ENCODE peak calls at places on chromosomes 11 and 22, in four cellular contexts. U, O, S and V are unnamed samples.

GRCh38 chr11:122395282-122395681 is 260.2 kb upstream of the UBASH3B start:
- DNase-seq in U (no peak), O (no peak), S (no peak), V (no peak)

GRCh38 chr22:44965171-44965570 is 44.6 kb downstream of the PHF21B start:
- DNase-seq in U (no peak), O (no peak), S (no peak), V (no peak)

GRCh38 chr11:125281831-125282595 is 117.5 kb downstream of the PKNOX2 start:
- DNase-seq in U (no peak), O (no peak), S (no peak), V (no peak)

GRCh38 chr11:47973173-47973572 is 7.2 kb upstream of the PTPRJ start:
- DNase-seq in U (no peak), O (no peak), S (no peak), V (no peak)

GRCh38 chr22:50401907-50402306 is 58.8 kb downstream of the PPP6R2 start:
- DNase-seq in U (no peak), O (no peak), S (no peak), V (no peak)

GRCh38 chr11:1963864-1964263 is 16.7 kb downstream of the MRPL23 start:
- DNase-seq in U (no peak), O (peak; percentile 3), S (no peak), V (no peak)

GRCh38 chr11:61145228-61146005 is 15.8 kb downstream of the VPS37C start:
- DNase-seq in U (no peak), O (peak; percentile 5), S (no peak), V (no peak)

GRCh38 chr11:61907282-61907681 is 10.1 kb downstream of the RAB3IL1 start:
- DNase-seq in U (peak; percentile 7), O (no peak), S (no peak), V (no peak)

GRCh38 chr22:22397292-22397870 is 111.2 kb downstream of the ZNF280B start:
- DNase-seq in U (peak; percentile 33), O (no peak), S (peak; percentile 73), V (no peak)

GRCh38 chr11:4863893-4864292 is 14.9 kb upstream of the OR51S1 start:
- DNase-seq in U (no peak), O (no peak), S (no peak), V (no peak)

GRCh38 chr11:109845437-109845836 is 247.8 kb upstream of the ZC3H12C start:
- DNase-seq in U (peak; percentile 18), O (peak; percentile 18), S (no peak), V (no peak)

GRCh38 chr11:65593518-65594414 is 1.8 kb downstream of the KCNK7 start:
- DNase-seq in U (no peak), O (peak; percentile 34), S (no peak), V (no peak)

GRCh38 chr11:65645710-65646109 is 7.8 kb downstream of the SIPA1 start:
- DNase-seq in U (no peak), O (no peak), S (no peak), V (no peak)

GRCh38 chr11:12724301-12725046 is 50.3 kb downstream of the TEAD1 start:
- DNase-seq in U (peak; percentile 60), O (peak; percentile 80), S (peak; percentile 64), V (peak; percentile 25)

GRCh38 chr22:38127869-38128268 is 17.4 kb upstream of the BAIAP2L2 start:
- DNase-seq in U (no peak), O (no peak), S (no peak), V (no peak)

GRCh38 chr22:48824673-48825651 is 1002.7 kb downstream of the BRD1 start:
- DNase-seq in U (no peak), O (no peak), S (no peak), V (no peak)

GRCh38 chr22:46635756-46636155 is 15.6 kb downstream of the GRAMD4 start:
- DNase-seq in U (no peak), O (no peak), S (no peak), V (no peak)

GRCh38 chr11:79152511-79152910 is 288.3 kb downstream of the TENM4 start:
- DNase-seq in U (no peak), O (no peak), S (no peak), V (no peak)

GRCh38 chr11:911031-911889 is 650 bp upstream of the CHID1 start:
- DNase-seq in U (peak; percentile 64), O (peak; percentile 44), S (no peak), V (peak; percentile 31)

GRCh38 chr22:28984482-28985158 is 77.0 kb downstream of the C22orf31 start:
- DNase-seq in U (no peak), O (no peak), S (no peak), V (no peak)

GRCh38 chr22:43643362-43643761 is 168.7 kb downstream of the EFCAB6 start:
- DNase-seq in U (no peak), O (no peak), S (no peak), V (no peak)

GRCh38 chr11:58574851-58575250 is 805 bp downstream of the LPXN start:
- DNase-seq in U (no peak), O (no peak), S (no peak), V (no peak)
- H3K27ac ChIP-seq in U (peak overlapping the region; percentile 100), O (no peak overlapping the region), S (no peak overlapping the region), V (peak overlapping the region; percentile 100)

DNA sequence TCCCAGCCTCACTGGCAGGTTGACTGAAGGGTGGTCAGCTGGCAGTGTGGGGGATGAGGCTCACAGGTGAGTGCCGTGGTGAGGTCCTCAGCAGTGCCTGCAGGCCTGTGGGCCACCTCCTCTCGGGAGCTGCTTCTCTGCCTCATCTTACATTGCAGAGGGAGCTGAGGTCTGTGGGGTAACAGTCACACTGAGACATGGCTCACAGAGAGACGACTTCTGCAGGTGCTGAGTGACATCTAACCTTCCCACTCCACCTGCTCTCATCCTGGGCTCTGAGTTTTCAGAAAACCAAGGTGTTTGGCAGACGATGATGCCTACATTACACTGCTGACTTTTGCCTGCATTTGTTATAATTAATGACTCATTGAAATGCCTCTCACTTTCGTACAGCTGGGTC is 8.8 kb upstream of the SLC5A1 start:
- DNase-seq in U (no peak), O (no peak), S (no peak), V (no peak)
- H3K36me3 ChIP-seq in U (no peaks in the 10 kb centered on the region), O (no peaks in the 10 kb centered on the region), S (no peaks in the 10 kb centered on the region), V (no peaks in the 10 kb centered on the region)

GRCh38 chr11:43950323-43950855 is 8.0 kb downstream of the C11orf96 start:
- DNase-seq in U (no peak), O (no peak), S (no peak), V (no peak)

GRCh38 chr11:43947003-43947500 is 4.6 kb downstream of the C11orf96 start:
- DNase-seq in U (no peak), O (no peak), S (peak; percentile 27), V (peak; percentile 48)

GRCh38 chr11:43948341-43949185 is 6.1 kb downstream of the C11orf96 start:
- DNase-seq in U (no peak), O (no peak), S (no peak), V (peak; percentile 41)

GRCh38 chr11:43944761-43945311 is 2.4 kb downstream of the C11orf96 start:
- DNase-seq in U (peak; percentile 77), O (peak; percentile 63), S (peak; percentile 19), V (peak; percentile 50)

GRCh38 chr11:43947815-43948214 is 5.4 kb downstream of the C11orf96 start:
- DNase-seq in U (no peak), O (no peak), S (no peak), V (no peak)
- H3K27ac ChIP-seq in U (no peak overlapping the region), O (no peak overlapping the region), S (no peak overlapping the region), V (no peak overlapping the region)

GRCh38 chr11:74000770-74001169 is 8.1 kb downstream of the UCP3 start:
- DNase-seq in U (no peak), O (no peak), S (no peak), V (no peak)
- H3K36me3 ChIP-seq in U (no peaks in the 10 kb centered on the region), O (no peaks in the 10 kb centered on the region), S (no peaks in the 10 kb centered on the region), V (no peaks in the 10 kb centered on the region)

GRCh38 chr11:15062631-15063030 is 10.8 kb upstream of the CALCB start:
- DNase-seq in U (no peak), O (no peak), S (no peak), V (no peak)

GRCh38 chr11:15055620-15056356 is 17.6 kb upstream of the CALCB start:
- DNase-seq in U (no peak), O (no peak), S (no peak), V (no peak)

GRCh38 chr11:15053201-15053685 is 20.1 kb upstream of the CALCB start:
- DNase-seq in U (no peak), O (no peak), S (no peak), V (no peak)

GRCh38 chr11:15059132-15059531 is 14.3 kb upstream of the CALCB start:
- DNase-seq in U (no peak), O (no peak), S (no peak), V (no peak)

DNA sequence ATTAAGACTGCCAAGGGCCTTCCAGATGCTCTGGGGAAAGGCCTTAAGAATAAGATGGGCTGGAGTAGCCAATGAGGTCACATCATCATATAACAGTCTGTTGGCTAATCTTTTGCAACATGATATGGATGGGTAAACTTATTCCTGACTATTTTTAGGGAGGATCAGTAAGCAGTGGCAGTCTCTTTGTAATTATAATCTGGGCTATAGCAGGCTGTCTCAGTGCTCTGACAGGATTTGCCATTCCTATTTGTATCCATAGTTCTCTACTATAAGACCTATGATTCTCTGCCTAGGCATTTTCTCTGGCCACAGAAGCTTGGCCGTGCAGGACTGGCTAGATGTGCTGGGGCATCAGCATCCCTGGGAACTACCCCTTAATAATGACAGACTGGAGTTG is 16.0 kb upstream of the CALCB start:
- DNase-seq in U (no peak), O (no peak), S (no peak), V (no peak)
- H3K27ac ChIP-seq in U (no peak overlapping the region), O (no peak overlapping the region), S (no peak overlapping the region), V (no peak overlapping the region)

DNA sequence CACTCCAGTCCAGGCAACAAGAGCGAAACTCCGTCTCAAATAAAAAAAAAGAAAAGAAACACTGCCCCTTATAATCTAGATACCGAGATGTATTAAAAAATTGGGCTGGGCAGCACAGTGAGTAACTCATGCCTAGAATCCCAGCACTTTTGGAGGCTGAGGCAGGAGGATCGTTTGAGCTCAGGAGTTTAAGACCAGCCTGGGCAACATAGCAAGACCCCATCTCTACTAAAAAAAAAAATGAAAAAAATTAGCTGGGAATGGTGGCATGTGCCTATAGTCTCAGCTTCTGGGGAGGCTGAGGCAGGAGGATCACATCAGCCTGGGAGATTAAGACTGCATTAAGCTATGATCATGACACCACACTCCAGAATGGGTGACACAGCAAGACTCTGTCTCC is 24.9 kb downstream of the DDX6 start:
- DNase-seq in U (no peak), O (no peak), S (no peak), V (no peak)
- H3K36me3 ChIP-seq in U (peaks cover 3% of the 10 kb centered on the region), O (peaks cover 1% of the 10 kb centered on the region), S (peaks cover 11% of the 10 kb centered on the region), V (peaks cover 76% of the 10 kb centered on the region)

DNA sequence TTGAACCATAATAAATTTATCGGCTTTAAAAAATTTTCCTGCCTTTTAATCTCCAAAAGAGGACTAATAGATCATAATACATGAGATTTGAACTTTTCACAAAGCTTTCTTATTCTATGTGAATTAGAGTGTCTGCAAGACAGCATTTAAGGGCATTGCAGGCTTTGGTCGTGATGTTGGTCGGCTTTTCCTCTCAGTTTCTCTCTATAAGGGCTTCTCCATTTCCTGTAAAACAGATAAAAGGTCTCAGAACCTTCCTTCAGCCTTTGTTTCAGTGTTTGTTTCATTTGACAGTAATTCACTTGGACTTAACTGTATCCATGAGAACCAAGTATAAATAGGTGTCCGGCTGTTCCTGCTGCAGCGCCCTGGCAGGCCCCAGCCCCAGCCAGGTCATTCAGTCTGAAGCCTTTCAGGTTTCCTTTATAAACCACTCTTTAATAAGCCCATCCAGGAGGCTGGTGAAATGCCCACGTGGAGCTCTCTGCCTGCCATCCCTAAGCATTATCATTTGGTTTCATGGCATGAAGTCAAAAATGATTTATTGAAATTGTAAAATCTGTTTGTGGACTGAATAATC is 37.2 kb upstream of the ADSL start:
- DNase-seq in U (no peak), O (no peak), S (no peak), V (no peak)
- H3K27ac ChIP-seq in U (no peak overlapping the region), O (no peak overlapping the region), S (no peak overlapping the region), V (no peak overlapping the region)